ENCODE peak calls at places on chromosomes 13 and 19, in four cellular contexts. M is K562, J is GM12878, N is HepG2. L is an unnamed sample.

GRCh38 chr13:27182054-27182453 is 10.4 kb upstream of the USP12 start:
- DNase-seq in J (no peak), N (no peak), M (no peak), L (no peak)

GRCh38 chr19:389246-389934 is 19.6 kb downstream of the C2CD4C start:
- DNase-seq in J (no peak), M (no peak), N (no peak), L (peak)

GRCh38 chr19:33248553-33248953 is 22.9 kb upstream of the SLC7A10 start:
- DNase-seq in N (peak), J (no peak), M (no peak), L (no peak)

GRCh38 chr13:95627590-95627989 is 16.9 kb downstream of the DZIP1 start:
- DNase-seq in M (no peak), N (no peak), J (no peak), L (no peak)

GRCh38 chr13:71879129-71879535 is 12.1 kb upstream of the DACH1 start:
- DNase-seq in N (peak), M (no peak), J (no peak), L (no peak)

GRCh38 chr13:20303636-20304035 is 71.5 kb upstream of the GJB6 start:
- DNase-seq in N (no peak), J (no peak), M (no peak), L (no peak)

GRCh38 chr13:105929486-105929885 is 606.0 kb downstream of the EFNB2 start:
- DNase-seq in J (no peak), M (no peak), N (no peak), L (no peak)

GRCh38 chr13:51826606-51827005 is 18.4 kb downstream of the TMEM272 start:
- DNase-seq in N (no peak), J (no peak), M (no peak), L (no peak)

GRCh38 chr19:18157465-18158063 is 4.6 kb downstream of the PIK3R2 start:
- DNase-seq in N (no peak), J (no peak), M (no peak), L (peak)

GRCh38 chr19:15644816-15645215 is 4.1 kb downstream of the CYP4F3 start:
- DNase-seq in M (no peak), N (no peak), J (no peak), L (no peak)

GRCh38 chr13:112781881-112782361 is 92.1 kb downstream of the ATP11A start:
- DNase-seq in J (no peak), M (no peak), N (no peak), L (no peak)

GRCh38 chr19:4985551-4985991 is 16.7 kb downstream of the KDM4B start:
- DNase-seq in N (no peak), J (no peak), M (no peak), L (no peak)

GRCh38 chr13:45737571-45738002 is 35.5 kb downstream of the CBY2 start:
- DNase-seq in M (peak), J (no peak), N (no peak), L (peak)

GRCh38 chr13:53821632-53822031 is 793.0 kb downstream of the OLFM4 start:
- DNase-seq in J (no peak), M (no peak), N (no peak), L (no peak)

GRCh38 chr13:90800082-90800746 is 547.3 kb upstream of the MIR17HG start:
- DNase-seq in M (no peak), J (no peak), N (no peak), L (no peak)

GRCh38 chr19:11657307-11657706 is 60.0 kb downstream of the ZNF627 start:
- DNase-seq in J (no peak), M (no peak), N (peak), L (no peak)

GRCh38 chr13:38648912-38649311 is 38.0 kb upstream of the FREM2 start:
- DNase-seq in J (no peak), N (no peak), M (no peak), L (no peak)

GRCh38 chr19:35150445-35150844 is 4.1 kb upstream of the FXYD5 start:
- DNase-seq in M (no peak), N (no peak), J (no peak), L (no peak)

GRCh38 chr19:30131722-30132291 is 189.8 kb downstream of the URI1 start:
- DNase-seq in N (no peak), M (no peak), J (no peak), L (no peak)

GRCh38 chr19:30130356-30131122 is 188.5 kb downstream of the URI1 start:
- DNase-seq in M (no peak), N (no peak), J (no peak), L (no peak)

GRCh38 chr19:30132312-30133075 is 190.5 kb downstream of the URI1 start:
- DNase-seq in J (no peak), M (peak), N (no peak), L (no peak)

GRCh38 chr19:30131246-30131645 is 189.2 kb downstream of the URI1 start:
- DNase-seq in N (no peak), M (no peak), J (no peak), L (no peak)

GRCh38 chr19:30128211-30128610 is 186.2 kb downstream of the URI1 start:
- DNase-seq in N (no peak), J (no peak), M (no peak), L (no peak)
- TF ChIP-seq CREM in N (no peak), J (no peak), M (no peak), L (no peak)

GRCh38 chr19:30450101-30450500 is 77.9 kb downstream of the ZNF536 start:
- DNase-seq in M (no peak), J (no peak), N (no peak), L (peak)
- TF ChIP-seq ESRRA in M (no peak), J (no peak), N (no peak), L (no peak)

DNA sequence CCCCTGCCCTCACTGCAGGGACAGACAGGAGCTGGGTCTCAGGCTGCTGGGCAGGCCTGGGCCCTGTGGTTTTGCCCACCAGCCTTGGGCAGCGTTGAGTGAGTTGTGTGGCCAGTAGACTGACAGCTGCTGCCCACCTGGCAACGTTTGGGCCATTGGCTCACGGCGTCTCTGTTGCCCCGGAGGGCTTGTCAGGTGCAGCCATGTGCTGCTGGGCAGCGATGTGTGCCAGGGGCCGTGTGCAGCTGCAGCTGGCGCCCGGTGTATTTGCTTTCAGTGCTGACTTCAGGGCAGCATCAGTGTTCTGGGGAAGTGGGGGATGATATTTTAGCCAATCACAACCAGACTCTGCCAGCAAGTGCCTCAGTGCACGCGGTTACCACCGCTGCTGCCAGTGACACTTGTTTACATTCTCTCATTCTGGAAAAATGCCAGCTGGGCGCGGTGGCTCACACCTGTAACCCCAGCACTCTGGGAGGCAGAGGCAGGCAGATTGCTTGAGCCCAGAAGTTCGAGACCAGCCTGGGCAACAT is 10.6 kb downstream of the FZR1 start:
- DNase-seq in M (no peak), N (no peak), J (peak), L (no peak)
- TF ChIP-seq USF2 in M (no peak), N (no peak), J (no peak), L (no peak)

DNA sequence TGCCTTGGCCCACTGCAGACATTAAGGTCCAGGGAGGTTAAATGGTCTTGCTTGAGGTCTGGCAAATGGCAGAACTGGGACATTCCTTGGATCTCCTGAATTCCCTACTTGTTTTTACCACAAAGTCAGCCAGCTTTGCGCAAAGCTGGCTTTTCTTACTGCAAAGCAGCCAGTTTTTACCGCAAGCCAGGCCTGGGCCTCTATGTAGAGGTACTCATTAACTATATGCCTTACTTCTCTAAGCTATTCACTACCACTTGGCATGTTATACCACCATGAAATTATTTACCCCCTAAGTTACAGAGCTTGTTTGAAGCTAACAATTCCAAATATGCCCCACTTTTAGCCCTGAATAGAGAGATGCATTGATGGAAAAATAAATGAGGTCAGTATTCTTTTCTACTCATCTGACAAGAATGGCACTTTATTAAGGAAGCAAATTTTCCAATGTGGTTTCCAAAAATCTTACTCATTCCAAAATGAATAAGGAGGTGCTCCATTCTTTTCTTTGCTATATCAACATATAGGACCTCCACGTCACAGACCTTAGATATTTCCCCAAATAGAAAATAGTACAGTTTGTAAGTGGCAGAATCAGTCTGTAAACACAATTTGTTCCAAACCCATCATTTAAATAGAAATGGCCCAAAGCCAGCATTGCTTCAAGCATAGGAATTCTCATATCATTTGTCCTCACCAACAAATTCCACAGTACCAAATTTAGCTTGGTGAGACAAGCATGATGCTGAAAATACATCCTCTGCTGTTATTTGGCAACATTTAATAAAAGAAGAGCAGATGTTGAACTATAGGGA is 143.9 kb upstream of the TSC22D1 start:
- DNase-seq in M (no peak), J (no peak), N (no peak), L (no peak)
- TF ChIP-seq CREM in M (no peak), J (no peak), N (no peak), L (no peak)

GRCh38 chr13:111048387-111048786 is 66.7 kb upstream of the ARHGEF7 start:
- DNase-seq in N (no peak), M (no peak), J (no peak), L (no peak)

GRCh38 chr13:111051656-111052232 is 63.4 kb upstream of the ARHGEF7 start:
- DNase-seq in M (no peak), N (no peak), J (no peak), L (no peak)

GRCh38 chr13:111051041-111051440 is 64.1 kb upstream of the ARHGEF7 start:
- DNase-seq in M (no peak), N (no peak), J (no peak), L (no peak)

GRCh38 chr13:111050539-111050879 is 64.6 kb upstream of the ARHGEF7 start:
- DNase-seq in N (no peak), J (no peak), M (no peak), L (no peak)

GRCh38 chr13:111049791-111050538 is 65.1 kb upstream of the ARHGEF7 start:
- DNase-seq in N (no peak), J (no peak), M (peak), L (peak)
- TF ChIP-seq ESRRA in N (no peak), J (no peak), M (no peak), L (no peak)

DNA sequence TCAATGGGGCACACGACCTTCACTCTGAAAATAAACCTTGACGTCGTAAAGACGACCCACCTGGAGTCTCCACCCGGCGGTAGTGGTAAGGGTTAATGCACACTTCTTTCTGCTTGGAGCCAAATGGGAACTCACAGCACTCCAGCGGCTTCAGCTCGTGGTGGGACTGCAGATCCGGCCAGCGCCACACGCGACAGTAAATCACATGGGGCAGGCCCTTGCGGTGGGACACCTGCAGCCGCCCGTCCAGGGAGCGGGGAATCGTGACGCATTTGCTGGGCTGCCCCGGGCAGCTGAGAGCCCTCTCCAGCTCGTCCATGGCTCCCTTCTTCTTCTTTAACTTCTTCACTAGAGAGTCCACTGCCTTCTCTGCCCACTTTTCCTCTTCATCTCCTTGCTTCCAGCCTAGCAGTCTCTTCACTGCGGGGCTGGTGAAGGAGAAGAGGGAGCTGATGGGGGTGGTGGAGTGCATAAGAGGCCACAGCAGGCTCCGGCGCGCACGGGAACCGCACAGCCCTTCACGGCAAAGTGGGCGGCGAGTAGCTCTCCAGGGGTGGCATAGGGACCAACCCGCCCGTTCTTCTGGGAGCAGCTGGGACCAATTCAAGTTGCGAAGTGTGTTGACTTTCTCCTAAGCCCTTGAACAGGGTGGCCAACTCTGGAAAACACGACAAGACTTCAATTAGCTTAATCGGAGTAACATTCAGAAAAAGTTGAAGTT is 40.7 kb downstream of the SMAD9 start:
- DNase-seq in M (no peak), J (no peak), N (no peak), L (no peak)
- TF ChIP-seq USF2 in M (no peak), J (no peak), N (no peak), L (no peak)

DNA sequence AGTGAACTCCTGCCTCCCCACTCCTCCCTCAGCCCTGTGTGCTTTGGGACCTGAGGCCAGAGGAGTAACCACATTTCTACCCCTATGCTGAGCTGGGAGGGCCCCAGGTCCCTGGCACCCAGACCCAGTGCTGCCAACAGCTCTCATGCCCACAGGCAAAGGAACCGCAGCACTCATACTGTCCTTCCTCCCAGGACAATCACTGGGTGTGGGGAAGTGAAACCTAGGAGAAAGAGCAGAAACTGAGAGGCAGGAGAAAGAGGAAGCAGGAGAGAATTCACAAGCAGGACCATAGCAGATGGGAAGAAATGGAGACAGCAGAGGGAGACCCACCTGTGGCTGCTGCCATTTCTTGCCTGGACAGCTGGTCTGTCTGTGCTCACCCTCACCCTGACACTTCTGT is 18.8 kb downstream of the CCDC97 start:
- DNase-seq in M (no peak), N (no peak), J (no peak), L (no peak)
- TF ChIP-seq CREM in M (no peak), N (no peak), J (no peak), L (no peak)

DNA sequence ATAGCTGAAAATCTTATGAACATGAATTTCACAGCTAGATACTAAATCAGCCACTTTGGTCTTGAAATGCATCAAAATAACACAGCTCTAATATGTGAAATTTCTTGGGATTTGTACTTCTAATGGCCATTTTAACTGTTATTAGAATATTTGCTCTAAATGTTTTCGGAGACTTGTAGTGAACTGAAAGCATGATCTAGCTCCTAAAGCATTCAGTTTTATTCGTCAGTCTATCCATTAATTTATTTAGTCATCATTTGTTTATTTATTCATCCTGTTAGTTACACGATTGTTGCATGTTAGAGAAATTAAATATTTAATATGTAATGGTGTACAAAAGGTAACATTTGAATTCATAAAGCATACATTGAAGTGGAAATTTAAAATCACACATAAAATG is 1132.7 kb downstream of the SLITRK1 start:
- DNase-seq in J (no peak), N (no peak), M (no peak), L (no peak)
- TF ChIP-seq ESRRA in J (no peak), N (no peak), M (no peak), L (no peak)

L was measured in WTC11.